ENCODE peak calls at places on chromosomes 12 and 14, in eight cellular contexts. W is GM12878; T is stimulated activated CD4-positive, alpha-beta T cell treated with anti-CD3 and anti-CD28 coated beads, TNF-alpha, amount 100 ng/mL, for 4 hours; I is A172; O is activated CD4-positive, alpha-beta memory T cell treated with anti-CD3 and anti-CD28 coated beads for 36 hours; E is DMS53; U is GM10248; N is NCI-H345. V is an unnamed sample.

GRCh38 chr14:94000986-94001385 is 3.9 kb downstream of the CCDC197 start:
- DNase-seq in T (no peak), O (no peak), E (peak), U (no peak), I (no peak), W (no peak), N (no peak), V (no peak)

GRCh38 chr12:124759841-124760508 is 103.7 kb downstream of the SCARB1 start:
- DNase-seq in U (no peak), T (no peak), N (no peak), O (no peak), W (no peak), I (no peak), E (no peak), V (no peak)

GRCh38 chr14:34103176-34103575 is 152.3 kb upstream of the EGLN3 start:
- DNase-seq in T (no peak), E (no peak), U (no peak), I (peak), O (no peak), N (no peak), W (no peak), V (no peak)

GRCh38 chr12:68042212-68042699 is 53.0 kb downstream of the IFNG-AS1 start:
- DNase-seq in U (peak), I (no peak), O (peak), N (peak), T (no peak), E (peak), W (peak), V (peak)

GRCh38 chr12:28242129-28242887 is 52.1 kb downstream of the CCDC91 start:
- DNase-seq in N (no peak), W (no peak), I (no peak), T (no peak), E (peak), U (no peak), O (no peak), V (no peak)

GRCh38 chr14:53953828-53954550 is 2.6 kb downstream of the BMP4 start:
- DNase-seq in I (peak), W (no peak), O (no peak), E (peak), N (peak), U (no peak), T (no peak), V (no peak)

GRCh38 chr12:117447665-117448366 is 86.4 kb upstream of the NOS1 start:
- DNase-seq in I (no peak), N (no peak), O (no peak), U (no peak), W (no peak), T (no peak), E (no peak), V (no peak)

GRCh38 chr12:91249059-91250055 is 66.7 kb upstream of the DCN start:
- DNase-seq in T (no peak), O (no peak), W (no peak), N (no peak), U (no peak), I (no peak), E (no peak), V (no peak)

GRCh38 chr14:56129941-56130340 is 11.7 kb downstream of the PELI2 start:
- DNase-seq in N (no peak), I (no peak), T (no peak), E (no peak), O (no peak), W (no peak), U (no peak), V (no peak)

GRCh38 chr14:91067186-91067585 is 6.7 kb upstream of the RPS6KA5 start:
- DNase-seq in O (peak), W (no peak), I (no peak), E (no peak), U (no peak), T (peak), N (no peak), V (no peak)

GRCh38 chr12:107748472-107748871 is 12.5 kb downstream of the PRDM4 start:
- DNase-seq in U (no peak), I (peak), T (no peak), O (no peak), W (no peak), N (no peak), E (no peak), V (no peak)

GRCh38 chr12:105982022-105982421 is 156.7 kb downstream of the NUAK1 start:
- DNase-seq in O (no peak), E (peak), I (no peak), T (no peak), U (no peak), W (no peak), N (no peak), V (no peak)

GRCh38 chr14:103398427-103399195 is 13.4 kb downstream of the MARK3 start:
- DNase-seq in O (no peak), I (no peak), T (no peak), N (no peak), W (no peak), U (no peak), E (no peak), V (no peak)

GRCh38 chr12:69657376-69658137 is 41.5 kb downstream of the BEST3 start:
- DNase-seq in E (no peak), I (no peak), O (no peak), N (no peak), W (no peak), U (no peak), T (no peak), V (no peak)

GRCh38 chr12:99153283-99153682 is 494.3 kb upstream of the GARIN6 start:
- DNase-seq in E (no peak), O (no peak), W (no peak), N (no peak), T (no peak), I (no peak), U (no peak), V (no peak)

GRCh38 chr12:6745751-6746525 is 7.0 kb downstream of the MLF2 start:
- DNase-seq in T (no peak), W (no peak), E (peak), N (no peak), O (peak), I (no peak), U (peak), V (no peak)

GRCh38 chr12:7868391-7868790 is 4.3 kb downstream of the SLC2A14 start:
- DNase-seq in N (no peak), U (no peak), I (peak), E (no peak), W (no peak), T (no peak), O (no peak), V (no peak)

V was measured in GM19239.